ENCODE peak calls at places on chromosomes 7 and 10, in five cellular contexts. R is NB4, Z is gastrocnemius medialis, L is adrenal gland, V is A549. G is an unnamed sample.

GRCh38 chr10:77520290-77520689 is 117.3 kb downstream of the KCNMA1 start:
- DNase-seq in R (no peak), Z (no peak), L (no peak), V (no peak), G (no peak)

GRCh38 chr7:5349005-5349380 is 66.2 kb downstream of the SLC29A4 start:
- DNase-seq in R (no peak), Z (no peak), L (no peak), V (no peak), G (no peak)

GRCh38 chr7:96949766-96950165 is 55.6 kb upstream of the DLX6 start:
- DNase-seq in R (no peak), Z (no peak), L (peak), V (no peak), G (no peak)

GRCh38 chr10:71597821-71598498 is 121.6 kb downstream of the C10orf105 start:
- DNase-seq in R (peak), Z (peak), L (peak), V (no peak), G (peak)

GRCh38 chr10:4004144-4004543 is 219.1 kb upstream of the KLF6 start:
- DNase-seq in R (no peak), Z (no peak), L (no peak), V (no peak), G (no peak)

GRCh38 chr10:102418612-102419560 is at the start of gene PSD:
- DNase-seq in R (peak), Z (no peak), L (no peak), V (no peak), G (no peak)

GRCh38 chr10:70518695-70519094 is 40.1 kb downstream of the PALD1 start:
- DNase-seq in R (no peak), Z (no peak), L (no peak), V (peak), G (no peak)

GRCh38 chr7:96233084-96233483 is 88.8 kb downstream of the SLC25A13 start:
- DNase-seq in R (no peak), Z (no peak), L (no peak), V (no peak), G (no peak)

GRCh38 chr7:131699323-131699722 is 142.9 kb upstream of the PODXL start:
- DNase-seq in R (no peak), Z (no peak), L (no peak), V (no peak), G (no peak)

GRCh38 chr10:80453715-80454525 is at the start of gene TSPAN14:
- DNase-seq in R (peak), Z (peak), L (peak), V (peak), G (peak)

GRCh38 chr7:73811760-73812168 is 19.0 kb upstream of the CLDN4 start:
- DNase-seq in R (peak), Z (peak), L (peak), V (peak), G (no peak)

GRCh38 chr7:19939746-19940145 is 166.3 kb upstream of the TMEM196 start:
- DNase-seq in R (no peak), Z (no peak), L (no peak), V (peak), G (no peak)

GRCh38 chr10:111091833-111092232 is 15.0 kb downstream of the ADRA2A start:
- DNase-seq in R (no peak), Z (no peak), L (no peak), V (no peak), G (peak)

GRCh38 chr10:80210259-80210658 is 4.9 kb upstream of the ANXA11 start:
- DNase-seq in R (no peak), Z (no peak), L (no peak), V (no peak), G (no peak)

GRCh38 chr7:106166651-106167342 is 54.7 kb upstream of the SYPL1 start:
- DNase-seq in R (peak), Z (no peak), L (peak), V (peak), G (no peak)

GRCh38 chr7:20797174-20798080 is 10.7 kb upstream of the SP8 start:
- DNase-seq in R (peak), Z (no peak), L (no peak), V (peak), G (peak)

GRCh38 chr7:98283887-98284222 is 2.4 kb downstream of the BRI3 start:
- DNase-seq in R (no peak), Z (no peak), L (no peak), V (no peak), G (no peak)

GRCh38 chr10:98388086-98388655 is 26.8 kb downstream of the PYROXD2 start:
- DNase-seq in R (no peak), Z (no peak), L (no peak), V (no peak), G (no peak)

GRCh38 chr7:74454059-74454947 is 597 bp downstream of the GTF2IRD1 start:
- DNase-seq in R (no peak), Z (no peak), L (peak), V (no peak), G (no peak)

GRCh38 chr10:132170561-132171361 is 16.0 kb upstream of the DPYSL4 start:
- DNase-seq in R (no peak), Z (no peak), L (no peak), V (no peak), G (no peak)

GRCh38 chr7:87505122-87505521 is 29.6 kb upstream of the ABCB4 start:
- DNase-seq in R (no peak), Z (no peak), L (no peak), V (no peak), G (no peak)

GRCh38 chr10:12130237-12130872 is 878 bp downstream of the SEC61A2 start:
- DNase-seq in R (peak), Z (no peak), L (peak), V (peak), G (no peak)

GRCh38 chr10:96846395-96846794 is 14.3 kb downstream of the LCOR start:
- DNase-seq in R (no peak), Z (no peak), L (no peak), V (no peak), G (no peak)
- H3K4me3 ChIP-seq in R (no peak), Z (no peak), L (no peak), V (no peak), G (no peak)

GRCh38 chr7:71286336-71286735 is 154.4 kb downstream of the GALNT17 start:
- DNase-seq in R (no peak), Z (no peak), L (no peak), V (no peak), G (no peak)
- TF ChIP-seq POLR2A in R (no peak), Z (no peak), L (no peak), V (no peak), G (no peak)

DNA sequence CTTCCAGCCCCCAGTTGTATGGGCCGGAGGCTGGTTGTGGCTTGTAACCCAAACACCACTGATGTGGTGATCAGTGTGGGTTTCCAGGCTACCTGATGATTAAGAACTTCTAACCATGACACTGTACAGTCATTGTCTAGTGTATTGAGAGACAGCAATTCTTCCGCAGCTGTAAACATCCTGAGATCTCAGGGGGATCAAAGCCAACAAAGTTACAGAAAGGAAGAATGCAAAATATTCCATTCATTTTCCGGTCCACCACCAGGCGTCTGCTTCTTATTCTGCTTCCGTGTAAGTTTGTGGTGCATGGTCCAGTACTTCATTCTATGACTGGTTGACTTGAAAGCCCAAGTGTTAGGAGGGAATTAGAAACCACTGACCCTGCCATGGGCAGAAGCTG is 10.3 kb upstream of the GLI3 start:
- DNase-seq in R (no peak), Z (no peak), L (no peak), V (no peak), G (no peak)
- TF ChIP-seq CTCF in R (no peak), Z (no peak), L (no peak), V (no peak), G (no peak)

GRCh38 chr10:17235136-17235535 is 7.1 kb downstream of the VIM start:
- DNase-seq in R (peak), Z (no peak), L (no peak), V (peak), G (no peak)
- H3K4me3 ChIP-seq in R (no peak), Z (no peak), L (no peak), V (no peak), G (no peak)

GRCh38 chr10:50396491-50397311 is 145.4 kb upstream of the ASAH2 start:
- DNase-seq in R (no peak), Z (no peak), L (no peak), V (no peak), G (no peak)
- TF ChIP-seq POLR2A in R (no peak), Z (no peak), L (no peak), V (no peak), G (no peak)

GRCh38 chr7:41538810-41539724 is 163.8 kb downstream of the INHBA start:
- DNase-seq in R (no peak), Z (no peak), L (no peak), V (no peak), G (no peak)

GRCh38 chr7:41540601-41541000 is 162.3 kb downstream of the INHBA start:
- DNase-seq in R (no peak), Z (no peak), L (no peak), V (no peak), G (no peak)

GRCh38 chr7:41544241-41544640 is 158.6 kb downstream of the INHBA start:
- DNase-seq in R (no peak), Z (no peak), L (no peak), V (no peak), G (no peak)
- TF ChIP-seq CTCF in R (no peak), Z (no peak), L (no peak), V (no peak), G (no peak)

DNA sequence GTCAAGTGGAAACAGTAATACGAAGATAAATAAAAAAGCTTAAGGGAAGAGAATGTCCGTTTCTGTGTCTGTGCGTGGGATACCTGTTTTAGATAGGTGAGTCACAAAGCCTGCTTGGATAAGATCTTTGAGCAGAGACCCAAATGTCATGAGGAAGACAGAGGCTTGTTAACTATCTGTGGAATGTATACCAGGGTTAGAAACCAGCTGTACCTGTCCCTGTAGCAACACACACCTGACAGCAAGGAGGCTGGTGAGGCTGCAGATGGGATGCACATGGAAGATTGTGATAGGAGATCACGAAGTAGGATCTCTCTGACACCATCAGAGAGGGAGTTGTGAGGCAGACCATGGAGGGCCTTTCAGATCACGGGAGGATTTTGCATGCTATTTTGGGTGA is 105.3 kb downstream of the ARHGAP21 start:
- DNase-seq in R (no peak), Z (no peak), L (no peak), V (no peak), G (no peak)
- H3K4me3 ChIP-seq in R (no peak), Z (no peak), L (no peak), V (no peak), G (no peak)

G was measured in lower leg skin.